ENCODE peak calls at places on chromosomes 3 and 15, in eight cellular contexts. One of them, this sample, is unnamed.

GRCh38 chr3:46553154-46553553 is 12.9 kb downstream of the LRRC2 start:
- DNase-seq in NCI-H69: no peak
- DNase-seq in head of caudate nucleus: no peak
- DNase-seq in tibial artery: no peak
- DNase-seq in PC-9: no peak
- DNase-seq in fibroblast of pulmonary artery: peak; percentile 56
- DNase-seq in fibroblast of lung: no peak
- DNase-seq in HS-5: no peak
- DNase-seq in this sample: no peak

GRCh38 chr3:122322095-122323075 is 2.7 kb upstream of the CSTA start:
- DNase-seq in NCI-H69: no peak
- DNase-seq in head of caudate nucleus: no peak
- DNase-seq in tibial artery: no peak
- DNase-seq in PC-9: no peak
- DNase-seq in fibroblast of pulmonary artery: no peak
- DNase-seq in fibroblast of lung: no peak
- DNase-seq in HS-5: no peak
- DNase-seq in this sample: no peak

GRCh38 chr15:68989876-68990754 is 24.4 kb upstream of the NOX5 start:
- DNase-seq in NCI-H69: no peak
- DNase-seq in head of caudate nucleus: no peak
- DNase-seq in tibial artery: no peak
- DNase-seq in PC-9: no peak
- DNase-seq in fibroblast of pulmonary artery: no peak
- DNase-seq in fibroblast of lung: no peak
- DNase-seq in HS-5: no peak
- DNase-seq in this sample: no peak

GRCh38 chr15:70299931-70300858 is 202.5 kb upstream of the TLE3 start:
- DNase-seq in NCI-H69: no peak
- DNase-seq in head of caudate nucleus: no peak
- DNase-seq in tibial artery: no peak
- DNase-seq in PC-9: no peak
- DNase-seq in fibroblast of pulmonary artery: no peak
- DNase-seq in fibroblast of lung: no peak
- DNase-seq in HS-5: no peak
- DNase-seq in this sample: no peak

GRCh38 chr3:193593666-193594025 is 638 bp downstream of the OPA1 start:
- DNase-seq in NCI-H69: peak; percentile 50
- DNase-seq in head of caudate nucleus: no peak
- DNase-seq in tibial artery: no peak
- DNase-seq in PC-9: no peak
- DNase-seq in fibroblast of pulmonary artery: peak; percentile 27
- DNase-seq in fibroblast of lung: peak; percentile 49
- DNase-seq in HS-5: no peak
- DNase-seq in this sample: no peak

GRCh38 chr3:32842531-32842931 is 24.7 kb downstream of the TRIM71 start:
- DNase-seq in NCI-H69: peak; percentile 25
- DNase-seq in head of caudate nucleus: no peak
- DNase-seq in tibial artery: no peak
- DNase-seq in PC-9: no peak
- DNase-seq in fibroblast of pulmonary artery: no peak
- DNase-seq in fibroblast of lung: no peak
- DNase-seq in HS-5: no peak
- DNase-seq in this sample: no peak

GRCh38 chr15:69747193-69747592 is 294.6 kb downstream of the RPLP1 start:
- DNase-seq in NCI-H69: no peak
- DNase-seq in head of caudate nucleus: no peak
- DNase-seq in tibial artery: no peak
- DNase-seq in PC-9: no peak
- DNase-seq in fibroblast of pulmonary artery: no peak
- DNase-seq in fibroblast of lung: no peak
- DNase-seq in HS-5: no peak
- DNase-seq in this sample: no peak

GRCh38 chr3:115814778-115815380 is 191.6 kb downstream of the GAP43 start:
- DNase-seq in NCI-H69: peak; percentile 63
- DNase-seq in head of caudate nucleus: peak; percentile 84
- DNase-seq in tibial artery: peak; percentile 71
- DNase-seq in PC-9: peak; percentile 76
- DNase-seq in fibroblast of pulmonary artery: peak; percentile 83
- DNase-seq in fibroblast of lung: peak; percentile 61
- DNase-seq in HS-5: peak; percentile 43
- DNase-seq in this sample: no peak

GRCh38 chr15:65196637-65197336 is 11.6 kb upstream of the CLPX start:
- DNase-seq in NCI-H69: no peak
- DNase-seq in head of caudate nucleus: no peak
- DNase-seq in tibial artery: no peak
- DNase-seq in PC-9: no peak
- DNase-seq in fibroblast of pulmonary artery: no peak
- DNase-seq in fibroblast of lung: no peak
- DNase-seq in HS-5: no peak
- DNase-seq in this sample: no peak

GRCh38 chr3:177545964-177546363 is 348.7 kb upstream of the TBL1XR1 start:
- DNase-seq in NCI-H69: peak; percentile 18
- DNase-seq in head of caudate nucleus: no peak
- DNase-seq in tibial artery: no peak
- DNase-seq in PC-9: no peak
- DNase-seq in fibroblast of pulmonary artery: no peak
- DNase-seq in fibroblast of lung: no peak
- DNase-seq in HS-5: no peak
- DNase-seq in this sample: no peak

GRCh38 chr3:49410844-49411549 is 779 bp downstream of the RHOA start:
- DNase-seq in NCI-H69: no peak
- DNase-seq in head of caudate nucleus: peak; percentile 42
- DNase-seq in tibial artery: no peak
- DNase-seq in PC-9: no peak
- DNase-seq in fibroblast of pulmonary artery: no peak
- DNase-seq in fibroblast of lung: no peak
- DNase-seq in HS-5: no peak
- DNase-seq in this sample: no peak

GRCh38 chr3:71371282-71371681 is 212.2 kb downstream of the FOXP1 start:
- DNase-seq in NCI-H69: no peak
- DNase-seq in head of caudate nucleus: no peak
- DNase-seq in tibial artery: no peak
- DNase-seq in PC-9: no peak
- DNase-seq in fibroblast of pulmonary artery: no peak
- DNase-seq in fibroblast of lung: peak; percentile 20
- DNase-seq in HS-5: no peak
- DNase-seq in this sample: no peak

GRCh38 chr15:70140543-70141375 is 43.0 kb upstream of the TLE3 start:
- DNase-seq in NCI-H69: peak; percentile 69
- DNase-seq in head of caudate nucleus: no peak
- DNase-seq in tibial artery: no peak
- DNase-seq in PC-9: no peak
- DNase-seq in fibroblast of pulmonary artery: peak; percentile 88
- DNase-seq in fibroblast of lung: peak; percentile 57
- DNase-seq in HS-5: no peak
- DNase-seq in this sample: no peak

GRCh38 chr3:129651316-129652202 is 45.1 kb upstream of the PLXND1 start:
- DNase-seq in NCI-H69: peak; percentile 35
- DNase-seq in head of caudate nucleus: no peak
- DNase-seq in tibial artery: no peak
- DNase-seq in PC-9: peak; percentile 83
- DNase-seq in fibroblast of pulmonary artery: peak; percentile 74
- DNase-seq in fibroblast of lung: peak; percentile 94
- DNase-seq in HS-5: peak; percentile 76
- DNase-seq in this sample: peak; percentile 74

GRCh38 chr3:167066977-167067843 is 312.9 kb downstream of the ZBBX start:
- DNase-seq in NCI-H69: peak; percentile 99
- DNase-seq in head of caudate nucleus: no peak
- DNase-seq in tibial artery: no peak
- DNase-seq in PC-9: no peak
- DNase-seq in fibroblast of pulmonary artery: no peak
- DNase-seq in fibroblast of lung: no peak
- DNase-seq in HS-5: no peak
- DNase-seq in this sample: no peak

GRCh38 chr3:101842245-101842934 is 6.9 kb upstream of the NFKBIZ start:
- DNase-seq in NCI-H69: no peak
- DNase-seq in head of caudate nucleus: no peak
- DNase-seq in tibial artery: no peak
- DNase-seq in PC-9: no peak
- DNase-seq in fibroblast of pulmonary artery: peak; percentile 47
- DNase-seq in fibroblast of lung: peak; percentile 67
- DNase-seq in HS-5: peak; percentile 65
- DNase-seq in this sample: no peak

GRCh38 chr3:4493931-4494806 is 1.0 kb downstream of the ITPR1 start:
- DNase-seq in NCI-H69: peak; percentile 13
- DNase-seq in head of caudate nucleus: no peak
- DNase-seq in tibial artery: peak; percentile 22
- DNase-seq in PC-9: peak; percentile 5
- DNase-seq in fibroblast of pulmonary artery: peak; percentile 56
- DNase-seq in fibroblast of lung: peak; percentile 38
- DNase-seq in HS-5: no peak
- DNase-seq in this sample: no peak